ENCODE peak calls at places on chromosomes 2 and 18, in five cellular contexts. F is fibroblast of lung, A is left ventricle myocardium inferior, Q is GM12878, G is BJ. V is an unnamed sample.

GRCh38 chr2:10891391-10891790 is 20.3 kb upstream of the KCNF1 start:
- DNase-seq in F (no peak), A (no peak), Q (no peak), G (no peak), V (peak)

GRCh38 chr18:48034651-48035555 is 104.4 kb upstream of the SMAD2 start:
- DNase-seq in F (no peak), A (no peak), Q (no peak), G (no peak), V (peak)

GRCh38 chr2:20104900-20105545 is 53.6 kb upstream of the LAPTM4A start:
- DNase-seq in F (no peak), A (no peak), Q (no peak), G (no peak), V (no peak)

GRCh38 chr2:168944065-168944464 is 43.0 kb downstream of the G6PC2 start:
- DNase-seq in F (no peak), A (no peak), Q (no peak), G (no peak), V (no peak)

GRCh38 chr2:28449489-28450395 is 46.1 kb upstream of the PLB1 start:
- DNase-seq in F (no peak), A (no peak), Q (no peak), G (no peak), V (no peak)

GRCh38 chr2:239425496-239426098 is 24.8 kb upstream of the HDAC4 start:
- DNase-seq in F (no peak), A (no peak), Q (no peak), G (no peak), V (no peak)

GRCh38 chr2:94759211-94759610 is 112.0 kb upstream of the TEKT4 start:
- DNase-seq in F (no peak), A (no peak), Q (no peak), G (no peak), V (no peak)

GRCh38 chr2:162085090-162085891 is 11.3 kb upstream of the DPP4 start:
- DNase-seq in F (peak), A (no peak), Q (no peak), G (peak), V (no peak)

GRCh38 chr2:134667541-134667940 is 51.3 kb downstream of the TMEM163 start:
- DNase-seq in F (no peak), A (no peak), Q (no peak), G (no peak), V (no peak)

GRCh38 chr18:75638597-75639467 is 211.3 kb upstream of the SMIM21 start:
- DNase-seq in F (peak), A (peak), Q (no peak), G (peak), V (no peak)

GRCh38 chr2:195343540-195343939 is 313.5 kb upstream of the SLC39A10 start:
- DNase-seq in F (no peak), A (no peak), Q (no peak), G (no peak), V (no peak)

GRCh38 chr2:145715601-145716000 is 1195.7 kb upstream of the ZEB2 start:
- DNase-seq in F (peak), A (no peak), Q (no peak), G (no peak), V (no peak)

GRCh38 chr18:75183973-75184372 is 25.0 kb downstream of the PTGR3 start:
- DNase-seq in F (no peak), A (no peak), Q (no peak), G (no peak), V (no peak)

GRCh38 chr2:120324926-120325325 is 21.0 kb upstream of the INHBB start:
- DNase-seq in F (no peak), A (no peak), Q (no peak), G (no peak), V (no peak)

GRCh38 chr2:94923196-94923595 is 52.0 kb downstream of the TEKT4 start:
- DNase-seq in F (no peak), A (no peak), Q (no peak), G (no peak), V (no peak)

GRCh38 chr2:217277646-217278048 is 417.8 kb upstream of the TNP1 start:
- DNase-seq in F (peak), A (no peak), Q (no peak), G (peak), V (no peak)

GRCh38 chr2:96236882-96237281 is 28.3 kb upstream of the STARD7 start:
- DNase-seq in F (no peak), A (no peak), Q (no peak), G (no peak), V (no peak)

GRCh38 chr18:10371165-10371564 is 83.3 kb upstream of the APCDD1 start:
- DNase-seq in F (no peak), A (no peak), Q (no peak), G (no peak), V (no peak)

GRCh38 chr2:43169987-43170732 is 56.2 kb downstream of the ZFP36L2 start:
- DNase-seq in F (no peak), A (no peak), Q (no peak), G (no peak), V (no peak)
- TF ChIP-seq CTCF in F (peak), A (peak), Q (peak), G (peak), V (peak)

GRCh38 chr2:219638948-219639341 is 11.5 kb downstream of the SLC4A3 start:
- DNase-seq in F (no peak), A (no peak), Q (no peak), G (no peak), V (peak)

GRCh38 chr2:219636941-219637841 is 9.8 kb downstream of the SLC4A3 start:
- DNase-seq in F (no peak), A (no peak), Q (no peak), G (no peak), V (peak)

GRCh38 chr2:219639356-219639755 is 11.9 kb downstream of the SLC4A3 start:
- DNase-seq in F (no peak), A (no peak), Q (no peak), G (no peak), V (no peak)

GRCh38 chr2:219637842-219638185 is 10.4 kb downstream of the SLC4A3 start:
- DNase-seq in F (no peak), A (no peak), Q (no peak), G (no peak), V (no peak)

GRCh38 chr2:219638217-219638947 is 11.0 kb downstream of the SLC4A3 start:
- DNase-seq in F (no peak), A (no peak), Q (no peak), G (no peak), V (peak)
- TF ChIP-seq CTCF in F (no peak), A (peak), Q (no peak), G (peak), V (no peak)

DNA sequence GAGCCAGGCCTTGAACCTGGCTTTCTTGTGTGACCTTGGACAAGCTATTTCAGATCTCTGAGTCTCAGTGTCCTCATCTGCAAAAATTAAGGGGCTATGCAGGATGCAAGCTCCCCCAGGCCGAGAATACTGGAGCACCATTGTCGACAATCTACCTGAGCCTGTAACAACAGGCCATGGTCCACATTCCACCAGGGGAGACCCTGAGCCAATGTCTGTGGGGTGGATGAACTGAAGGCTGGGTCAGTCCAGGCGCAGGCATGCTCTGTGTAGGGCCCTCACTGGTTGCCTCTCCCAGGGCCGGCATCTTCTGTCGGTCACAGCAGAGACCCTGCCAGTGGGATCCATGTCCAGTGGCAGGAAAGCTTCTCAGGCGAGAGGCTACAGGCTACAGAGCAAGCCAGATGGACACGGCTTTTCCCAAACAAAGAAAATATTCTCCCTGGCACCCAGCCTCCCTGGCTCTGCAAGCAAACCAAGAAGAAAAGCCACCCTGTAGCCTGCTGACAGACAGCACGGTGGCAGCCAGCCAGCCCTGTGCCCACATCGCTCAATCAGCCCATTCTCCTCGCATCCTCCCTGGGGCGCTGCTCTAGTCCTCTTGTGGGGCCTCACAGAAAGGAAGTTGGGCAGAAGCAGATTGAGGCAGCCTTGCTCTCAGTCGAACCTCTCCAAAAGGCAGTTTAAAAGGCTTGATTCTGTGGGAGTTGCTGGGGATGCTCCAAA is 48.7 kb upstream of the FZD7 start:
- DNase-seq in F (no peak), A (no peak), Q (no peak), G (no peak), V (no peak)
- TF ChIP-seq CTCF in F (no peak), A (no peak), Q (no peak), G (no peak), V (no peak)

GRCh38 chr2:46857871-46858696 is 57.5 kb downstream of the MCFD2 start:
- DNase-seq in F (peak), A (no peak), Q (no peak), G (peak), V (no peak)
- TF ChIP-seq CTCF in F (no peak), A (no peak), Q (no peak), G (peak), V (no peak)

DNA sequence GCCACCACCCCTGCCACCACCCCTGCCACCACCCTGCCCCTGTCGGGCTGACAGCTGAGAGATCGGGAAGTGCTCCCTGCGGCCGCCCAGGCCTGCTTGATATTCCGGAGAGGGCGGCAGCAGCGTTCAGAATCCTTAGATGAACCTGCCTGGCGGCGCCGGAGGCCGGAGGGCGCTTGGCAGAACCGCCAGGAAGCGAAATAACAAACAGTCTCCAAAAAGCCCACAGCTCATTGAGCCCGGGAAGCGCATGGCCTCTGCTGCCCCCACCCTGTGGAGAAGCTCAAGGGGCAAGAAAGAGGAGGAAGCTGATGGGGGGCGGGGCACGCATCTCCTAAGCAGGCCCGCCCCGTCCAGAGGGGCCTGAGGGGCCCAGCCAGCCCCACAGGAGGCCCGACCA is 92.2 kb upstream of the MBOAT2 start:
- DNase-seq in F (peak), A (peak), Q (no peak), G (no peak), V (peak)
- TF ChIP-seq CTCF in F (peak), A (peak), Q (peak), G (peak), V (no peak)

DNA sequence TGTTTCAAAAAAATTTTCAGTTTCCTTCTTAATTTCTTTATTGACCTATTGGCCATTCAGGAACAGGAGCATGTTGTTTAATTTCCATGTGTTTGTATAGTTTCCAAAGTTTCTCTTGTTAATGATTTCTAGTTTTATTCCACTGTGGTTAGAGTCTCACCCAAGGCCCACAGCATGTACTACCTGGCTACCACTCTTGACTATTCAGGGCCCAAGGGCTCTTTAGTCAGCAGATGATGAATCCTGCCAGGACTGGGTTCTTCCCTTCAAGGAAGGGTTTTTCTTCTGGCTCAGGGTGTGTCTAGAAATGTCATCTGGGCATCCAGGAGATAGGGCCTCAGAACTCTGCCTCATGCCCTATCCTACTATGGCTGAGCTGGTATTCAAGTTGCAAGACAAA is 161.4 kb downstream of the PLCL1 start:
- DNase-seq in F (no peak), A (no peak), Q (no peak), G (no peak), V (no peak)
- TF ChIP-seq CTCF in F (no peak), A (no peak), Q (no peak), G (no peak), V (no peak)

V was measured in tibial artery.